ENCODE peak calls at places on chromosomes 2 and 18, in eight cellular contexts. S, N, V, P, T, R, L and Y are unnamed samples.

GRCh38 chr2:51693640-51694039 is 661.7 kb upstream of the NRXN1 start:
- DNase-seq in T (no peak), R (no peak), L (no peak), P (no peak), S (no peak), N (no peak), V (no peak), Y (no peak)

GRCh38 chr2:98736464-98736889 is 5.5 kb upstream of the MGAT4A start:
- DNase-seq in V (peak), N (no peak), S (no peak), R (no peak), T (no peak), P (no peak), L (peak), Y (no peak)

GRCh38 chr18:50262977-50263376 is 3.3 kb downstream of the CFAP53 start:
- DNase-seq in R (no peak), N (no peak), S (no peak), P (no peak), T (no peak), L (no peak), V (no peak), Y (no peak)

GRCh38 chr18:63963610-63964256 is 6.1 kb upstream of the SERPINB8 start:
- DNase-seq in L (peak), R (peak), T (peak), N (peak), S (peak), V (peak), P (peak), Y (no peak)

GRCh38 chr2:127829845-127830246 is 18.9 kb upstream of the WDR33 start:
- DNase-seq in L (peak), S (no peak), R (no peak), N (no peak), V (peak), P (no peak), T (peak), Y (no peak)

GRCh38 chr18:3869848-3870247 is 419.9 kb downstream of the TGIF1 start:
- DNase-seq in L (no peak), N (no peak), P (peak), S (peak), R (no peak), T (peak), V (peak), Y (no peak)

GRCh38 chr2:187842978-187843847 is 289.0 kb upstream of the TFPI start:
- DNase-seq in R (no peak), P (peak), S (peak), L (no peak), T (no peak), V (peak), N (no peak), Y (no peak)

GRCh38 chr18:24228661-24229053 is 89.8 kb downstream of the CABYR start:
- DNase-seq in N (no peak), P (peak), L (no peak), S (no peak), R (no peak), V (no peak), T (no peak), Y (no peak)

GRCh38 chr18:13051950-13052349 is 60.8 kb downstream of the CEP192 start:
- DNase-seq in L (no peak), V (no peak), P (no peak), R (no peak), N (no peak), S (no peak), T (no peak), Y (no peak)